ENCODE peak calls at places on chromosomes 3 and 15, in eight cellular contexts. One of them, this sample, is unnamed.

GRCh38 chr3:17431004-17431403 is 311.4 kb downstream of the TBC1D5 start:
- DNase-seq in Calu3: no peak
- DNase-seq in NCI-H460: peak; percentile 32
- DNase-seq in NCI-H345: peak; percentile 13
- DNase-seq in non-pigmented ciliary epithelial cell: peak; percentile 9
- DNase-seq in hepatic stellate cell: no peak
- DNase-seq in foreskin fibroblast: no peak
- DNase-seq in GM12891: no peak
- DNase-seq in this sample: peak; percentile 24

GRCh38 chr3:100533176-100533575 is 40.8 kb downstream of the TMEM45A start:
- DNase-seq in Calu3: no peak
- DNase-seq in NCI-H460: no peak
- DNase-seq in NCI-H345: no peak
- DNase-seq in non-pigmented ciliary epithelial cell: no peak
- DNase-seq in hepatic stellate cell: no peak
- DNase-seq in foreskin fibroblast: peak; percentile 73
- DNase-seq in GM12891: no peak
- DNase-seq in this sample: no peak

GRCh38 chr3:59575113-59576001 is 525.5 kb upstream of the CFAP20DC start:
- DNase-seq in Calu3: peak; percentile 80
- DNase-seq in NCI-H460: peak; percentile 66
- DNase-seq in NCI-H345: peak; percentile 90
- DNase-seq in non-pigmented ciliary epithelial cell: no peak
- DNase-seq in hepatic stellate cell: peak; percentile 64
- DNase-seq in foreskin fibroblast: peak; percentile 48
- DNase-seq in GM12891: peak; percentile 59
- DNase-seq in this sample: peak; percentile 21

GRCh38 chr3:13455644-13456043 is 24.5 kb upstream of the HDAC11 start:
- DNase-seq in Calu3: no peak
- DNase-seq in NCI-H460: no peak
- DNase-seq in NCI-H345: no peak
- DNase-seq in non-pigmented ciliary epithelial cell: no peak
- DNase-seq in hepatic stellate cell: no peak
- DNase-seq in foreskin fibroblast: no peak
- DNase-seq in GM12891: no peak
- DNase-seq in this sample: no peak

GRCh38 chr15:55434989-55435825 is 26.9 kb downstream of the PIERCE2 start:
- DNase-seq in Calu3: peak; percentile 34
- DNase-seq in NCI-H460: peak; percentile 52
- DNase-seq in NCI-H345: peak; percentile 10
- DNase-seq in non-pigmented ciliary epithelial cell: peak; percentile 20
- DNase-seq in hepatic stellate cell: peak; percentile 60
- DNase-seq in foreskin fibroblast: peak; percentile 33
- DNase-seq in GM12891: peak; percentile 21
- DNase-seq in this sample: peak; percentile 73

GRCh38 chr3:31813197-31813596 is 167.9 kb downstream of the OSBPL10 start:
- DNase-seq in Calu3: no peak
- DNase-seq in NCI-H460: no peak
- DNase-seq in NCI-H345: no peak
- DNase-seq in non-pigmented ciliary epithelial cell: no peak
- DNase-seq in hepatic stellate cell: peak; percentile 7
- DNase-seq in foreskin fibroblast: no peak
- DNase-seq in GM12891: no peak
- DNase-seq in this sample: no peak

GRCh38 chr15:68667800-68668625 is 89.2 kb downstream of the CORO2B start:
- DNase-seq in Calu3: no peak
- DNase-seq in NCI-H460: no peak
- DNase-seq in NCI-H345: no peak
- DNase-seq in non-pigmented ciliary epithelial cell: no peak
- DNase-seq in hepatic stellate cell: no peak
- DNase-seq in foreskin fibroblast: no peak
- DNase-seq in GM12891: no peak
- DNase-seq in this sample: no peak

GRCh38 chr3:116743062-116743461 is 33.5 kb downstream of the TUSC7 start:
- DNase-seq in Calu3: no peak
- DNase-seq in NCI-H460: no peak
- DNase-seq in NCI-H345: no peak
- DNase-seq in non-pigmented ciliary epithelial cell: no peak
- DNase-seq in hepatic stellate cell: no peak
- DNase-seq in foreskin fibroblast: no peak
- DNase-seq in GM12891: no peak
- DNase-seq in this sample: no peak

GRCh38 chr15:80694624-80695098 is 449 bp upstream of the ABHD17C start:
- DNase-seq in Calu3: no peak
- DNase-seq in NCI-H460: no peak
- DNase-seq in NCI-H345: peak; percentile 66
- DNase-seq in non-pigmented ciliary epithelial cell: no peak
- DNase-seq in hepatic stellate cell: peak; percentile 46
- DNase-seq in foreskin fibroblast: no peak
- DNase-seq in GM12891: peak; percentile 32
- DNase-seq in this sample: no peak

GRCh38 chr15:53266176-53266575 is 476.0 kb upstream of the ONECUT1 start:
- DNase-seq in Calu3: no peak
- DNase-seq in NCI-H460: no peak
- DNase-seq in NCI-H345: no peak
- DNase-seq in non-pigmented ciliary epithelial cell: no peak
- DNase-seq in hepatic stellate cell: no peak
- DNase-seq in foreskin fibroblast: no peak
- DNase-seq in GM12891: no peak
- DNase-seq in this sample: no peak

GRCh38 chr15:89399390-89400120 is 64.9 kb upstream of the POLG start:
- DNase-seq in Calu3: peak; percentile 62
- DNase-seq in NCI-H460: peak; percentile 55
- DNase-seq in NCI-H345: peak; percentile 47
- DNase-seq in non-pigmented ciliary epithelial cell: no peak
- DNase-seq in hepatic stellate cell: peak; percentile 46
- DNase-seq in foreskin fibroblast: no peak
- DNase-seq in GM12891: peak; percentile 74
- DNase-seq in this sample: no peak

GRCh38 chr15:63521405-63522142 is 17.2 kb downstream of the USP3 start:
- DNase-seq in Calu3: no peak
- DNase-seq in NCI-H460: no peak
- DNase-seq in NCI-H345: no peak
- DNase-seq in non-pigmented ciliary epithelial cell: no peak
- DNase-seq in hepatic stellate cell: no peak
- DNase-seq in foreskin fibroblast: no peak
- DNase-seq in GM12891: no peak
- DNase-seq in this sample: no peak

GRCh38 chr3:43760951-43761350 is 70.2 kb downstream of the ABHD5 start:
- DNase-seq in Calu3: no peak
- DNase-seq in NCI-H460: no peak
- DNase-seq in NCI-H345: no peak
- DNase-seq in non-pigmented ciliary epithelial cell: no peak
- DNase-seq in hepatic stellate cell: no peak
- DNase-seq in foreskin fibroblast: no peak
- DNase-seq in GM12891: no peak
- DNase-seq in this sample: no peak

This sample was measured in dermis microvascular lymphatic vessel endothelial cell.